ENCODE peak calls at places on chromosomes 7 and 10, in five cellular contexts. B, I, S, N and K are unnamed samples.

GRCh38 chr10:129780158-129780557 is 183.9 kb downstream of the EBF3 start:
- DNase-seq in S (no peak), I (no peak), B (no peak), N (no peak), K (no peak)

GRCh38 chr10:72085864-72086465 is 2.4 kb downstream of the SPOCK2 start:
- DNase-seq in N (no peak), S (no peak), I (no peak), B (no peak), K (no peak)

GRCh38 chr7:112199035-112199655 is 7.1 kb downstream of the DOCK4 start:
- DNase-seq in I (no peak), N (no peak), B (no peak), S (no peak), K (no peak)

GRCh38 chr7:107678110-107678753 is 17.6 kb downstream of the SLC26A4 start:
- DNase-seq in B (no peak), N (no peak), I (peak), S (no peak), K (no peak)

GRCh38 chr7:73521636-73522080 is 435 bp downstream of the BAZ1B start:
- DNase-seq in I (peak), S (peak), N (no peak), B (peak), K (peak)

GRCh38 chr10:2985729-2986232 is 81.6 kb upstream of the PFKP start:
- DNase-seq in S (peak), I (no peak), B (no peak), N (no peak), K (no peak)

GRCh38 chr10:43702213-43702935 is 53.7 kb upstream of the ZNF32 start:
- DNase-seq in S (no peak), I (no peak), N (no peak), B (no peak), K (no peak)

GRCh38 chr7:19161671-19162070 is 16.4 kb upstream of the FERD3L start:
- DNase-seq in I (no peak), N (no peak), S (no peak), B (no peak), K (no peak)

GRCh38 chr7:1473864-1474512 is 14.7 kb upstream of the MICALL2 start:
- DNase-seq in N (peak), B (peak), I (peak), S (peak), K (peak)

GRCh38 chr7:151233804-151234203 is 1.5 kb downstream of the CHPF2 start:
- DNase-seq in S (no peak), N (no peak), I (no peak), B (no peak), K (no peak)

GRCh38 chr10:54094321-54094720 is 706.7 kb downstream of the PCDH15 start:
- DNase-seq in B (no peak), S (no peak), I (no peak), N (no peak), K (no peak)

GRCh38 chr10:79502561-79503309 is 9.6 kb upstream of the EIF5AL1 start:
- DNase-seq in I (peak), S (peak), N (no peak), B (no peak), K (no peak)

GRCh38 chr7:111147708-111148107 is 56.8 kb downstream of the LRRN3 start:
- DNase-seq in S (no peak), N (no peak), B (no peak), I (no peak), K (no peak)

GRCh38 chr7:114789942-114790341 is 132.0 kb upstream of the MDFIC start:
- DNase-seq in I (no peak), S (no peak), N (no peak), B (no peak), K (no peak)

GRCh38 chr10:64733980-64734379 is 1212.8 kb downstream of the REEP3 start:
- DNase-seq in I (peak), N (no peak), S (peak), B (no peak), K (no peak)

GRCh38 chr7:75996476-75996875 is 2.1 kb upstream of the TMEM120A start:
- DNase-seq in I (no peak), N (no peak), S (no peak), B (no peak), K (no peak)

GRCh38 chr7:18345641-18346234 is 149.8 kb upstream of the HDAC9 start:
- DNase-seq in I (peak), S (peak), N (no peak), B (no peak), K (no peak)

GRCh38 chr10:114767589-114768393 is 53.8 kb upstream of the FHIP2A start:
- DNase-seq in I (no peak), B (peak), S (no peak), N (no peak), K (peak)

GRCh38 chr10:115030483-115031200 is 62.5 kb upstream of the ATRNL1 start:
- DNase-seq in S (no peak), N (no peak), I (no peak), B (no peak), K (no peak)

GRCh38 chr10:62636825-62637248 is 167.7 kb upstream of the ADO start:
- DNase-seq in B (no peak), I (no peak), S (no peak), N (no peak), K (no peak)

GRCh38 chr7:111744501-111745155 is 182.3 kb upstream of the IMMP2L start:
- DNase-seq in N (no peak), S (no peak), I (no peak), B (no peak), K (no peak)

GRCh38 chr10:127977368-127978009 is 70.6 kb downstream of the PTPRE start:
- DNase-seq in I (no peak), N (no peak), B (no peak), S (no peak), K (no peak)

GRCh38 chr7:35991511-35992232 is 161.4 kb upstream of the EEPD1 start:
- DNase-seq in N (no peak), S (no peak), I (peak), B (no peak), K (no peak)

GRCh38 chr7:30327813-30328212 is 43.4 kb downstream of the ZNRF2 start:
- DNase-seq in N (no peak), I (no peak), B (no peak), S (no peak), K (no peak)

GRCh38 chr10:91164520-91165065 is 55.9 kb upstream of the PCGF5 start:
- DNase-seq in I (no peak), S (no peak), N (no peak), B (no peak), K (no peak)

GRCh38 chr10:91162495-91163268 is 57.8 kb upstream of the PCGF5 start:
- DNase-seq in B (peak), I (peak), N (no peak), S (peak), K (peak)

GRCh38 chr10:91162050-91162494 is 58.4 kb upstream of the PCGF5 start:
- DNase-seq in N (no peak), I (peak), S (peak), B (no peak), K (no peak)

GRCh38 chr10:91163709-91164474 is 56.6 kb upstream of the PCGF5 start:
- DNase-seq in N (no peak), S (peak), B (peak), I (peak), K (peak)

GRCh38 chr10:91163269-91163708 is 57.2 kb upstream of the PCGF5 start:
- DNase-seq in N (no peak), I (peak), S (peak), B (no peak), K (peak)
- TF ChIP-seq POLR2A in N (peak), I (peak), S (no peak), B (peak), K (peak)

GRCh38 chr7:148978091-148978490 is 50.2 kb downstream of the PDIA4 start:
- DNase-seq in S (no peak), B (no peak), I (no peak), N (no peak), K (no peak)
- TF ChIP-seq TAF1 in S (no peak), B (no peak), I (no peak), N (no peak), K (no peak)

GRCh38 chr10:11611248-11612003 is at the start of gene USP6NL:
- DNase-seq in I (peak), S (peak), N (no peak), B (peak), K (peak)
- TF ChIP-seq POLR2A in I (peak), S (peak), N (peak), B (peak), K (peak)

DNA sequence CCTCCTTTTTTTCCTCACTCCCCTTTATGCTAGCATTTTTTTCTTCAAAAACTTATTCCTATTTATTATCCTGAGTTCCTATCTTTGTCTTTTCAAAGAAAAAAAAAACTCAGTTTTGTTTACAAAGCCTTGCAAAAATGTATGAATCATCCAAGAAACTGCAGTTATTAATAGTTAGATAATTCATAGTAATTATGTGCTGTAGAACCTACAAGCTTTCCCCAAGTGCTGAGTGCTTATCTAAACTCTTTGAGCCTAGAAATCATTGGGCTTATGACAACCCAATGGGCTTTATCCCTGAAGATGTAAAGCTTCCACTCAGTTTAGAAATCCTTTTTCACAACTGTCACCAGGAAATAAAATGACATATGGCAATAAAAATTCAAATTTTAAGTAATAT is 145.9 kb upstream of the WNT16 start:
- DNase-seq in S (no peak), B (no peak), N (no peak), I (no peak), K (no peak)
- TF ChIP-seq TAF1 in S (no peak), B (no peak), N (no peak), I (no peak), K (no peak)

GRCh38 chr7:44637788-44638594 is 31.6 kb downstream of the OGDH start:
- DNase-seq in N (peak), B (no peak), I (no peak), S (peak), K (no peak)
- TF ChIP-seq POLR2A in N (no peak), B (no peak), I (no peak), S (no peak), K (peak)

GRCh38 chr7:140260767-140261486 is 84.1 kb upstream of the KDM7A start:
- DNase-seq in N (no peak), S (no peak), B (no peak), I (no peak), K (no peak)
- TF ChIP-seq TAF1 in N (no peak), S (no peak), B (no peak), I (no peak), K (no peak)

GRCh38 chr10:112448903-112449302 is 1.9 kb downstream of the VTI1A start:
- DNase-seq in I (no peak), N (no peak), B (no peak), S (no peak), K (no peak)

GRCh38 chr10:112441520-112441919 is 5.2 kb downstream of the ZDHHC6 start:
- DNase-seq in B (no peak), I (no peak), N (no peak), S (no peak), K (no peak)

GRCh38 chr10:112446055-112446854 is 459 bp downstream of the ZDHHC6 start:
- DNase-seq in S (peak), I (no peak), B (no peak), N (no peak), K (no peak)

GRCh38 chr10:112442063-112442462 is 4.7 kb downstream of the ZDHHC6 start:
- DNase-seq in B (no peak), N (no peak), S (no peak), I (no peak), K (no peak)

GRCh38 chr10:112446855-112447691 is at the start of the genes VTI1A and ZDHHC6:
- DNase-seq in I (peak), N (peak), S (peak), B (peak), K (peak)
- TF ChIP-seq POLR2A in I (peak), N (peak), S (peak), B (peak), K (peak)

DNA sequence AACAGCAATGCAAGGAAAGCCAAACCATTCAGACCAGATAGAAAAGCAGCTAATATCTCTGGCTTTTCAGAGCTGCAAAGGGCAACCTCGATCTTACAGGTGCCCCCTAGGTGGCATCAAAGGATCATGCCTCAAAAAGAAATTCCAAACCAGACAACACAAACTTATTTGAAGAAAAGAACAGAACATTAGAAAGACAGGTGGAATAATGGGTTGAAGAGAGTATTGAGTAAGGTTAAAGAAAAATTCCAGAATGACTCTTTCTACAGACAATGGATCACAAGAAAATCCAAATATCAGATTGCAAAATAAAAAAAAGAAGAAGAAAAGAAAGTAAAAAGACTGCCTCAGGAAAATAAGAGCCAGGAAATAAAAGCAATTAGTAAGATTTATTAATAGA is 213.7 kb downstream of the ELMO1 start:
- DNase-seq in N (no peak), S (no peak), I (peak), B (no peak), K (no peak)
- TF ChIP-seq TAF1 in N (no peak), S (no peak), I (no peak), B (no peak), K (no peak)

DNA sequence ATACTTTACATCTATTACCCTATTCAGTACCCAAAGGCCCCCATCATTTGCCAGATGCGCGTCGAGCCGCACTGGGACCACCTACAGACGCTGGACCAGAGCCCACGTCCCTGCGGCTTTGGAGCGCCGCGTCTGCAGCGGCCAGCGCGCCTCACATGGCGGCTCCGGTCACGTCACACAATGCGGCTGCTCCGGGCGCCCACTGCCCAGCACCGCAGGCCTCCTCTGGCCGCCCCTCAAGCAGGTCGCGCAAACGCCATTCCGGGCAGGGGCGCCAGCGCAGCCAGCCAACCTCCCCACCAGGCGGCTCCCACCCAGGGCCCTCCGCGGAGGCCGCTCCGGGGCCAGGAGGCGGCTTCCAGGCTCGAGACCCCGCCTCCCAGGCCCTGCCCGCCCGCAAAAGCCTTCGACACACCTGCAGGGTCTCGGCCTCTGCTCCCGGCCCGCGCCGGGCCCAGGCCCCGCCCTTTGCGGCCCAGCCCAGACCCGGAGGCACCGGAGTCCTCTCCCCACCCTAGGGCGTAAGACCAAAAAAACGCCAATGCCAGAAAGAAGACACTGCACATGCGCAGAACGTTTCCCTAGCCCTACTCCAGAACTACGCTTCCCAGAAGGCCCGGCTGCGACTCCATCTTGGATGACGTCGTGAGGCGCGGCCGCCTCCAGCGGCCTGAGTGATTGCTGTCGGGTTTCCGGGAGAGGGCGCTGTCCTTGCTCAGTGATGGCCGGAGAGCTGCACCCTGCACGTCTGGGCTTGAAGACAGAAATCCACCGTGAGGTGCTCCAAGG is at the start of gene ZNF25:
- DNase-seq in I (peak), N (peak), S (peak), B (peak), K (peak)
- TF ChIP-seq POLR2A in I (peak), N (peak), S (peak), B (peak), K (peak)

GRCh38 chr10:100998991-100999741 is 442 bp upstream of the LZTS2 start:
- DNase-seq in B (peak), N (no peak), S (peak), I (peak), K (peak)
- TF ChIP-seq TAF1 in B (no peak), N (no peak), S (peak), I (peak), K (no peak)